ENCODE peak calls at places on chromosomes 5 and 9, in seven cellular contexts. R is kidney glomerular epithelial cell, D is head of caudate nucleus, G is progenitor cell of endocrine pancreas, O is A172, V is tibial artery, A is endothelial cell. B is an unnamed sample.

GRCh38 chr5:124889522-124889828 is 143.0 kb upstream of the ZNF608 start:
- DNase-seq in R (no peak), D (no peak), G (no peak), O (peak), V (no peak), A (no peak), B (no peak)

GRCh38 chr9:32431940-32432555 is 47.6 kb downstream of the ACO1 start:
- DNase-seq in R (no peak), D (no peak), G (peak), O (no peak), V (no peak), A (peak), B (peak)

GRCh38 chr9:89037325-89037724 is 46.1 kb downstream of the S1PR3 start:
- DNase-seq in R (no peak), D (no peak), G (no peak), O (no peak), V (no peak), A (no peak), B (no peak)

GRCh38 chr5:111394580-111394979 is 117.8 kb downstream of the STARD4 start:
- DNase-seq in R (no peak), D (no peak), G (no peak), O (peak), V (no peak), A (no peak), B (peak)

GRCh38 chr5:124692324-124692723 is 54.1 kb downstream of the ZNF608 start:
- DNase-seq in R (no peak), D (no peak), G (no peak), O (peak), V (no peak), A (no peak), B (no peak)

GRCh38 chr5:72231989-72232703 is 87.9 kb downstream of the MRPS27 start:
- DNase-seq in R (no peak), D (no peak), G (no peak), O (no peak), V (no peak), A (no peak), B (no peak)

GRCh38 chr5:76547242-76547890 is 75.8 kb downstream of the F2RL2 start:
- DNase-seq in R (no peak), D (no peak), G (no peak), O (no peak), V (no peak), A (no peak), B (no peak)

GRCh38 chr5:98593418-98593817 is 180.0 kb upstream of the RGMB start:
- DNase-seq in R (no peak), D (no peak), G (no peak), O (no peak), V (no peak), A (peak), B (no peak)

GRCh38 chr9:10268500-10269485 is 344.0 kb downstream of the PTPRD start:
- DNase-seq in R (peak), D (no peak), G (no peak), O (peak), V (no peak), A (peak), B (no peak)

GRCh38 chr9:98368366-98369065 is 113.1 kb upstream of the TBC1D2 start:
- DNase-seq in R (no peak), D (no peak), G (no peak), O (no peak), V (no peak), A (no peak), B (no peak)

GRCh38 chr5:60551250-60551649 is 148.7 kb downstream of the DEPDC1B start:
- DNase-seq in R (no peak), D (no peak), G (no peak), O (no peak), V (no peak), A (no peak), B (no peak)

GRCh38 chr9:73151653-73152382 is at the start of gene ANXA1:
- DNase-seq in R (peak), D (no peak), G (no peak), O (peak), V (no peak), A (no peak), B (peak)

GRCh38 chr5:25405850-25406249 is 761.1 kb upstream of the CDH10 start:
- DNase-seq in R (no peak), D (no peak), G (no peak), O (no peak), V (no peak), A (no peak), B (no peak)

GRCh38 chr5:78269088-78269703 is 25.3 kb downstream of the AP3B1 start:
- DNase-seq in R (peak), D (no peak), G (no peak), O (peak), V (no peak), A (no peak), B (peak)

B was measured in ELR.